ENCODE peak calls at places on chromosomes 6 and 20, in seven cellular contexts. One of them, this sample, is unnamed.

GRCh38 chr20:9889270-9889981 is 50.5 kb upstream of the PAK5 start:
- DNase-seq in AG09309: no peak
- DNase-seq in HEK293T: no peak
- DNase-seq in stimulated activated CD4-positive, alpha-beta T cell treated with anti-CD3 and anti-CD28 coated beads, Interleukin-2, amount 100 ng/mL, for 48 hours: no peak
- DNase-seq in HFFc6: no peak
- DNase-seq in iPS-NIHi11: no peak
- DNase-seq in T-helper 2 cell: no peak
- DNase-seq in this sample: no peak

GRCh38 chr20:21352703-21353102 is 44.6 kb downstream of the NKX2-4 start:
- DNase-seq in AG09309: peak
- DNase-seq in HEK293T: no peak
- DNase-seq in stimulated activated CD4-positive, alpha-beta T cell treated with anti-CD3 and anti-CD28 coated beads, Interleukin-2, amount 100 ng/mL, for 48 hours: no peak
- DNase-seq in HFFc6: peak
- DNase-seq in iPS-NIHi11: no peak
- DNase-seq in T-helper 2 cell: no peak
- DNase-seq in this sample: no peak

GRCh38 chr6:32177182-32177787 is 920 bp upstream of the RNF5 start:
- DNase-seq in AG09309: no peak
- DNase-seq in HEK293T: no peak
- DNase-seq in stimulated activated CD4-positive, alpha-beta T cell treated with anti-CD3 and anti-CD28 coated beads, Interleukin-2, amount 100 ng/mL, for 48 hours: no peak
- DNase-seq in HFFc6: no peak
- DNase-seq in iPS-NIHi11: no peak
- DNase-seq in T-helper 2 cell: no peak
- DNase-seq in this sample: peak

GRCh38 chr6:85594197-85594930 is 706 bp upstream of the SNX14 start:
- DNase-seq in AG09309: no peak
- DNase-seq in HEK293T: no peak
- DNase-seq in stimulated activated CD4-positive, alpha-beta T cell treated with anti-CD3 and anti-CD28 coated beads, Interleukin-2, amount 100 ng/mL, for 48 hours: no peak
- DNase-seq in HFFc6: peak
- DNase-seq in iPS-NIHi11: no peak
- DNase-seq in T-helper 2 cell: peak
- DNase-seq in this sample: no peak

GRCh38 chr6:131764350-131764749 is 43.5 kb upstream of the ENPP1 start:
- DNase-seq in AG09309: no peak
- DNase-seq in HEK293T: no peak
- DNase-seq in stimulated activated CD4-positive, alpha-beta T cell treated with anti-CD3 and anti-CD28 coated beads, Interleukin-2, amount 100 ng/mL, for 48 hours: no peak
- DNase-seq in HFFc6: no peak
- DNase-seq in iPS-NIHi11: no peak
- DNase-seq in T-helper 2 cell: no peak
- DNase-seq in this sample: no peak

GRCh38 chr20:63178889-63179751 is 36.8 kb downstream of the YTHDF1 start:
- DNase-seq in AG09309: no peak
- DNase-seq in HEK293T: peak
- DNase-seq in stimulated activated CD4-positive, alpha-beta T cell treated with anti-CD3 and anti-CD28 coated beads, Interleukin-2, amount 100 ng/mL, for 48 hours: peak
- DNase-seq in HFFc6: peak
- DNase-seq in iPS-NIHi11: peak
- DNase-seq in T-helper 2 cell: peak
- DNase-seq in this sample: peak

GRCh38 chr20:63501818-63502670 is 3.2 kb upstream of the EEF1A2 start:
- DNase-seq in AG09309: no peak
- DNase-seq in HEK293T: peak
- DNase-seq in stimulated activated CD4-positive, alpha-beta T cell treated with anti-CD3 and anti-CD28 coated beads, Interleukin-2, amount 100 ng/mL, for 48 hours: no peak
- DNase-seq in HFFc6: peak
- DNase-seq in iPS-NIHi11: peak
- DNase-seq in T-helper 2 cell: no peak
- DNase-seq in this sample: no peak

GRCh38 chr6:39876111-39876510 is 58.2 kb downstream of the MOCS1 start:
- DNase-seq in AG09309: no peak
- DNase-seq in HEK293T: no peak
- DNase-seq in stimulated activated CD4-positive, alpha-beta T cell treated with anti-CD3 and anti-CD28 coated beads, Interleukin-2, amount 100 ng/mL, for 48 hours: no peak
- DNase-seq in HFFc6: no peak
- DNase-seq in iPS-NIHi11: no peak
- DNase-seq in T-helper 2 cell: no peak
- DNase-seq in this sample: no peak

GRCh38 chr6:169028343-169028742 is 225.3 kb downstream of the THBS2 start:
- DNase-seq in AG09309: no peak
- DNase-seq in HEK293T: no peak
- DNase-seq in stimulated activated CD4-positive, alpha-beta T cell treated with anti-CD3 and anti-CD28 coated beads, Interleukin-2, amount 100 ng/mL, for 48 hours: no peak
- DNase-seq in HFFc6: no peak
- DNase-seq in iPS-NIHi11: no peak
- DNase-seq in T-helper 2 cell: no peak
- DNase-seq in this sample: no peak

GRCh38 chr20:41308290-41308691 is 9.2 kb downstream of the ZHX3 start:
- DNase-seq in AG09309: no peak
- DNase-seq in HEK293T: no peak
- DNase-seq in stimulated activated CD4-positive, alpha-beta T cell treated with anti-CD3 and anti-CD28 coated beads, Interleukin-2, amount 100 ng/mL, for 48 hours: no peak
- DNase-seq in HFFc6: peak
- DNase-seq in iPS-NIHi11: no peak
- DNase-seq in T-helper 2 cell: no peak
- DNase-seq in this sample: no peak

GRCh38 chr6:126180585-126180984 is 159.3 kb upstream of the CENPW start:
- DNase-seq in AG09309: peak
- DNase-seq in HEK293T: no peak
- DNase-seq in stimulated activated CD4-positive, alpha-beta T cell treated with anti-CD3 and anti-CD28 coated beads, Interleukin-2, amount 100 ng/mL, for 48 hours: peak
- DNase-seq in HFFc6: peak
- DNase-seq in iPS-NIHi11: no peak
- DNase-seq in T-helper 2 cell: no peak
- DNase-seq in this sample: no peak

GRCh38 chr20:62405108-62405980 is 1.7 kb downstream of the CABLES2 start:
- DNase-seq in AG09309: no peak
- DNase-seq in HEK293T: peak
- DNase-seq in stimulated activated CD4-positive, alpha-beta T cell treated with anti-CD3 and anti-CD28 coated beads, Interleukin-2, amount 100 ng/mL, for 48 hours: no peak
- DNase-seq in HFFc6: peak
- DNase-seq in iPS-NIHi11: peak
- DNase-seq in T-helper 2 cell: no peak
- DNase-seq in this sample: peak

GRCh38 chr20:10492065-10492464 is 57.0 kb downstream of the SLX4IP start:
- DNase-seq in AG09309: peak
- DNase-seq in HEK293T: no peak
- DNase-seq in stimulated activated CD4-positive, alpha-beta T cell treated with anti-CD3 and anti-CD28 coated beads, Interleukin-2, amount 100 ng/mL, for 48 hours: no peak
- DNase-seq in HFFc6: no peak
- DNase-seq in iPS-NIHi11: no peak
- DNase-seq in T-helper 2 cell: no peak
- DNase-seq in this sample: no peak

GRCh38 chr6:137076277-137077068 is 31.7 kb upstream of the IL20RA start:
- DNase-seq in AG09309: peak
- DNase-seq in HEK293T: peak
- DNase-seq in stimulated activated CD4-positive, alpha-beta T cell treated with anti-CD3 and anti-CD28 coated beads, Interleukin-2, amount 100 ng/mL, for 48 hours: peak
- DNase-seq in HFFc6: peak
- DNase-seq in iPS-NIHi11: peak
- DNase-seq in T-helper 2 cell: peak
- DNase-seq in this sample: peak

GRCh38 chr6:45548657-45549515 is 171.2 kb upstream of the SUPT3H start:
- DNase-seq in AG09309: no peak
- DNase-seq in HEK293T: no peak
- DNase-seq in stimulated activated CD4-positive, alpha-beta T cell treated with anti-CD3 and anti-CD28 coated beads, Interleukin-2, amount 100 ng/mL, for 48 hours: no peak
- DNase-seq in HFFc6: no peak
- DNase-seq in iPS-NIHi11: no peak
- DNase-seq in T-helper 2 cell: no peak
- DNase-seq in this sample: no peak

GRCh38 chr6:27623103-27623502 is 150.2 kb upstream of the ZNF184 start:
- DNase-seq in AG09309: no peak
- DNase-seq in HEK293T: no peak
- DNase-seq in stimulated activated CD4-positive, alpha-beta T cell treated with anti-CD3 and anti-CD28 coated beads, Interleukin-2, amount 100 ng/mL, for 48 hours: no peak
- DNase-seq in HFFc6: no peak
- DNase-seq in iPS-NIHi11: no peak
- DNase-seq in T-helper 2 cell: no peak
- DNase-seq in this sample: no peak

GRCh38 chr6:169723991-169724553 is at the start of gene PHF10:
- DNase-seq in AG09309: no peak
- DNase-seq in HEK293T: peak
- DNase-seq in stimulated activated CD4-positive, alpha-beta T cell treated with anti-CD3 and anti-CD28 coated beads, Interleukin-2, amount 100 ng/mL, for 48 hours: peak
- DNase-seq in HFFc6: no peak
- DNase-seq in iPS-NIHi11: peak
- DNase-seq in T-helper 2 cell: no peak
- DNase-seq in this sample: peak

GRCh38 chr6:2111162-2111677 is 134.2 kb downstream of the GMDS start:
- DNase-seq in AG09309: peak
- DNase-seq in HEK293T: no peak
- DNase-seq in stimulated activated CD4-positive, alpha-beta T cell treated with anti-CD3 and anti-CD28 coated beads, Interleukin-2, amount 100 ng/mL, for 48 hours: no peak
- DNase-seq in HFFc6: no peak
- DNase-seq in iPS-NIHi11: no peak
- DNase-seq in T-helper 2 cell: no peak
- DNase-seq in this sample: no peak

GRCh38 chr20:62503414-62504178 is 27.8 kb upstream of the GATA5 start:
- DNase-seq in AG09309: no peak
- DNase-seq in HEK293T: no peak
- DNase-seq in stimulated activated CD4-positive, alpha-beta T cell treated with anti-CD3 and anti-CD28 coated beads, Interleukin-2, amount 100 ng/mL, for 48 hours: no peak
- DNase-seq in HFFc6: no peak
- DNase-seq in iPS-NIHi11: no peak
- DNase-seq in T-helper 2 cell: no peak
- DNase-seq in this sample: no peak

GRCh38 chr20:32535953-32536823 is 48.9 kb downstream of the NOL4L start:
- DNase-seq in AG09309: no peak
- DNase-seq in HEK293T: peak
- DNase-seq in stimulated activated CD4-positive, alpha-beta T cell treated with anti-CD3 and anti-CD28 coated beads, Interleukin-2, amount 100 ng/mL, for 48 hours: peak
- DNase-seq in HFFc6: no peak
- DNase-seq in iPS-NIHi11: peak
- DNase-seq in T-helper 2 cell: peak
- DNase-seq in this sample: peak

GRCh38 chr6:144447487-144447886 is 162.4 kb downstream of the UTRN start:
- DNase-seq in AG09309: no peak
- DNase-seq in HEK293T: no peak
- DNase-seq in stimulated activated CD4-positive, alpha-beta T cell treated with anti-CD3 and anti-CD28 coated beads, Interleukin-2, amount 100 ng/mL, for 48 hours: no peak
- DNase-seq in HFFc6: peak
- DNase-seq in iPS-NIHi11: no peak
- DNase-seq in T-helper 2 cell: no peak
- DNase-seq in this sample: no peak

GRCh38 chr6:104771258-104771832 is 88.4 kb downstream of the HACE1 start:
- DNase-seq in AG09309: no peak
- DNase-seq in HEK293T: peak
- DNase-seq in stimulated activated CD4-positive, alpha-beta T cell treated with anti-CD3 and anti-CD28 coated beads, Interleukin-2, amount 100 ng/mL, for 48 hours: no peak
- DNase-seq in HFFc6: peak
- DNase-seq in iPS-NIHi11: peak
- DNase-seq in T-helper 2 cell: no peak
- DNase-seq in this sample: no peak

GRCh38 chr6:144778773-144779531 is 493.8 kb downstream of the UTRN start:
- DNase-seq in AG09309: no peak
- DNase-seq in HEK293T: no peak
- DNase-seq in stimulated activated CD4-positive, alpha-beta T cell treated with anti-CD3 and anti-CD28 coated beads, Interleukin-2, amount 100 ng/mL, for 48 hours: no peak
- DNase-seq in HFFc6: peak
- DNase-seq in iPS-NIHi11: peak
- DNase-seq in T-helper 2 cell: no peak
- DNase-seq in this sample: no peak

GRCh38 chr6:1336246-1336843 is 24.4 kb downstream of the FOXQ1 start:
- DNase-seq in AG09309: no peak
- DNase-seq in HEK293T: no peak
- DNase-seq in stimulated activated CD4-positive, alpha-beta T cell treated with anti-CD3 and anti-CD28 coated beads, Interleukin-2, amount 100 ng/mL, for 48 hours: no peak
- DNase-seq in HFFc6: no peak
- DNase-seq in iPS-NIHi11: peak
- DNase-seq in T-helper 2 cell: no peak
- DNase-seq in this sample: no peak